ENCODE peak calls at places on chromosomes 3 and 15, in six cellular contexts. D is suprapubic skin, K is upper lobe of left lung, A is A549, S is sigmoid colon, F is esophagus muscularis mucosa. U is an unnamed sample.

GRCh38 chr15:90020041-90020735 is 19.1 kb downstream of the ZNF710 start:
- DNase-seq in D (no peak), K (peak), A (no peak), S (peak), F (no peak), U (no peak)

GRCh38 chr15:90814193-90814811 is 54.1 kb upstream of the FURIN start:
- DNase-seq in D (no peak), K (no peak), A (no peak), S (no peak), F (no peak), U (peak)

GRCh38 chr3:100042577-100042981 is 71.7 kb downstream of the FILIP1L start:
- DNase-seq in D (no peak), K (no peak), A (no peak), S (no peak), F (no peak), U (no peak)

GRCh38 chr15:85727068-85727467 is 67.7 kb downstream of the KLHL25 start:
- DNase-seq in D (no peak), K (no peak), A (no peak), S (peak), F (no peak), U (no peak)

GRCh38 chr15:101162701-101163483 is 89.0 kb downstream of the CHSY1 start:
- DNase-seq in D (no peak), K (peak), A (no peak), S (peak), F (peak), U (no peak)

GRCh38 chr3:167350245-167350862 is 29.7 kb downstream of the ZBBX start:
- DNase-seq in D (no peak), K (no peak), A (peak), S (no peak), F (no peak), U (no peak)

GRCh38 chr3:175111036-175111435 is 251.9 kb downstream of the NAALADL2 start:
- DNase-seq in D (no peak), K (peak), A (no peak), S (no peak), F (no peak), U (no peak)

GRCh38 chr3:106945435-106945834 is 431.8 kb upstream of the CCDC54 start:
- DNase-seq in D (no peak), K (no peak), A (no peak), S (no peak), F (no peak), U (no peak)

GRCh38 chr3:117611242-117611641 is 901.7 kb downstream of the TUSC7 start:
- DNase-seq in D (no peak), K (no peak), A (no peak), S (no peak), F (no peak), U (no peak)

GRCh38 chr15:23860290-23860751 is 173.2 kb upstream of the NDN start:
- DNase-seq in D (no peak), K (no peak), A (no peak), S (no peak), F (peak), U (no peak)

GRCh38 chr3:123610331-123610730 is 25.5 kb upstream of the HACD2 start:
- DNase-seq in D (no peak), K (no peak), A (no peak), S (no peak), F (no peak), U (no peak)

GRCh38 chr15:25543156-25543555 is 104.3 kb upstream of the UBE3A start:
- DNase-seq in D (no peak), K (peak), A (no peak), S (peak), F (no peak), U (no peak)

GRCh38 chr3:45365060-45365459 is 23.3 kb upstream of the LARS2 start:
- DNase-seq in D (no peak), K (no peak), A (no peak), S (no peak), F (no peak), U (no peak)

GRCh38 chr3:127754411-127755304 is 67.7 kb downstream of the MGLL start:
- DNase-seq in D (no peak), K (no peak), A (no peak), S (no peak), F (no peak), U (no peak)

GRCh38 chr3:7630925-7631324 is 770.0 kb downstream of the GRM7 start:
- DNase-seq in D (no peak), K (no peak), A (no peak), S (peak), F (no peak), U (peak)

GRCh38 chr15:47294765-47295259 is 422.5 kb upstream of the SEMA6D start:
- DNase-seq in D (no peak), K (no peak), A (no peak), S (no peak), F (no peak), U (no peak)

GRCh38 chr15:78097667-78098066 is 5.3 kb downstream of the SH2D7 start:
- DNase-seq in D (peak), K (no peak), A (no peak), S (peak), F (no peak), U (no peak)

GRCh38 chr15:65630760-65631159 is 9.0 kb downstream of the SLC24A1 start:
- DNase-seq in D (no peak), K (no peak), A (no peak), S (no peak), F (no peak), U (no peak)

GRCh38 chr3:29922990-29923746 is 642.3 kb downstream of the RBMS3 start:
- DNase-seq in D (no peak), K (no peak), A (peak), S (peak), F (no peak), U (no peak)

GRCh38 chr3:133428552-133428951 is 28.7 kb downstream of the BFSP2 start:
- DNase-seq in D (no peak), K (no peak), A (no peak), S (no peak), F (no peak), U (no peak)

GRCh38 chr15:86063328-86064180 is 16.1 kb upstream of the AGBL1 start:
- DNase-seq in D (no peak), K (no peak), A (no peak), S (no peak), F (peak), U (no peak)

GRCh38 chr3:1987983-1988382 is 110.7 kb upstream of the CNTN4 start:
- DNase-seq in D (no peak), K (no peak), A (peak), S (no peak), F (no peak), U (no peak)

GRCh38 chr3:123618768-123619484 is 34.1 kb upstream of the HACD2 start:
- DNase-seq in D (no peak), K (peak), A (no peak), S (peak), F (no peak), U (peak)

GRCh38 chr3:6351752-6352151 is 509.2 kb upstream of the GRM7 start:
- DNase-seq in D (no peak), K (no peak), A (no peak), S (no peak), F (no peak), U (no peak)

GRCh38 chr3:21220944-21221343 is 530.1 kb downstream of the ZNF385D start:
- DNase-seq in D (no peak), K (no peak), A (no peak), S (no peak), F (no peak), U (no peak)

GRCh38 chr15:63122002-63122893 is 587 bp downstream of the LACTB start:
- DNase-seq in D (peak), K (peak), A (peak), S (peak), F (peak), U (peak)

GRCh38 chr3:159620281-159620680 is 368.4 kb upstream of the IL12A start:
- DNase-seq in D (no peak), K (no peak), A (no peak), S (no peak), F (no peak), U (no peak)

GRCh38 chr15:67745059-67745993 is 80.0 kb upstream of the SKOR1 start:
- DNase-seq in D (no peak), K (no peak), A (no peak), S (no peak), F (no peak), U (no peak)

GRCh38 chr3:81638480-81638879 is 123.0 kb downstream of the GBE1 start:
- DNase-seq in D (no peak), K (no peak), A (no peak), S (no peak), F (no peak), U (no peak)

DNA sequence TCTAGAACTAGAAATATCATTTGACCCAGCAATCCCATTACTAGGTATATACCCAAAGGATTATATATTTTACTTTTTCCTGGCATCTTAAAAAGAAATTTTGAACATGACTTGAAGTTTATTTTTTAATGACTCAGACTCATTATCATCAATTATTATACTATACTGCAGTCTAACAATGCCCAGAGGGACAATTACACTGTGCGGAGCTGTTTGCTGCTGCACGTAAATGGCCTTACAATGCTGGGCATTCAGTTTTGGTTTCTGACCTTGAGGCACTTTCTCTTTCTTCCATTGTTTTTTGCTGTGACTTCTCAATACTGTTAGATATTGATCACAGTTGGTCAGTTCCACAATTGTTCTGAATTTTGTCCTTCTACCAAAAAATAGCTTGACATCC is 128.8 kb downstream of the GBE1 start:
- DNase-seq in D (no peak), K (no peak), A (no peak), S (no peak), F (no peak), U (no peak)
- TF ChIP-seq EP300 in D (no peak), K (no peak), A (no peak), S (no peak), F (no peak), U (no peak)

GRCh38 chr3:462851-463250 is 266.3 kb downstream of the CHL1 start:
- DNase-seq in D (no peak), K (no peak), A (no peak), S (no peak), F (no peak), U (no peak)

GRCh38 chr3:464255-464654 is 267.7 kb downstream of the CHL1 start:
- DNase-seq in D (no peak), K (no peak), A (no peak), S (no peak), F (no peak), U (no peak)

GRCh38 chr3:468172-468571 is 271.6 kb downstream of the CHL1 start:
- DNase-seq in D (no peak), K (no peak), A (peak), S (no peak), F (no peak), U (no peak)

GRCh38 chr3:459376-459710 is 262.8 kb downstream of the CHL1 start:
- DNase-seq in D (no peak), K (no peak), A (no peak), S (no peak), F (no peak), U (no peak)

DNA sequence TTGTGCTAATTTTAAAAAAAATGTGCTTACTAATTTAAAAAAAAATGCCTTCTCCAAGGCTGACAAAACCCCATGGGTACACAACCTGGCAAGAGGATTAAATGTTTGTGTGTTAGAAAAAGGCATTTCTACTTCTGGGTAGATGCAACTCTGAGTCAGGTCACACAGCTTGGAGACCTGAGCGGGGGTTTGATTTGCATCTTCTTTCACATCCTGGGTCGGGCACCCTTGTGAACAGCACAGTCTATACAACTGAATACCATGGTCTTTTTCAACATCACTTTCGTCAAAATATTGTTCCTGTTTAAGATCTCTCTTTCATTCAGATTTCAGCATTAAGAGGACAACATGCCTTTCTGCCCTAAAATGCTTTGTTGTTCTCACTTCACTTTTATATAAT is 267.2 kb downstream of the CHL1 start:
- DNase-seq in D (no peak), K (no peak), A (no peak), S (no peak), F (no peak), U (no peak)
- TF ChIP-seq EP300 in D (no peak), K (no peak), A (no peak), S (no peak), F (no peak), U (no peak)

GRCh38 chr3:169509359-169509758 is 154.2 kb downstream of the MECOM start:
- DNase-seq in D (no peak), K (no peak), A (no peak), S (no peak), F (no peak), U (no peak)
- TF ChIP-seq EP300 in D (no peak), K (no peak), A (no peak), S (no peak), F (no peak), U (no peak)

DNA sequence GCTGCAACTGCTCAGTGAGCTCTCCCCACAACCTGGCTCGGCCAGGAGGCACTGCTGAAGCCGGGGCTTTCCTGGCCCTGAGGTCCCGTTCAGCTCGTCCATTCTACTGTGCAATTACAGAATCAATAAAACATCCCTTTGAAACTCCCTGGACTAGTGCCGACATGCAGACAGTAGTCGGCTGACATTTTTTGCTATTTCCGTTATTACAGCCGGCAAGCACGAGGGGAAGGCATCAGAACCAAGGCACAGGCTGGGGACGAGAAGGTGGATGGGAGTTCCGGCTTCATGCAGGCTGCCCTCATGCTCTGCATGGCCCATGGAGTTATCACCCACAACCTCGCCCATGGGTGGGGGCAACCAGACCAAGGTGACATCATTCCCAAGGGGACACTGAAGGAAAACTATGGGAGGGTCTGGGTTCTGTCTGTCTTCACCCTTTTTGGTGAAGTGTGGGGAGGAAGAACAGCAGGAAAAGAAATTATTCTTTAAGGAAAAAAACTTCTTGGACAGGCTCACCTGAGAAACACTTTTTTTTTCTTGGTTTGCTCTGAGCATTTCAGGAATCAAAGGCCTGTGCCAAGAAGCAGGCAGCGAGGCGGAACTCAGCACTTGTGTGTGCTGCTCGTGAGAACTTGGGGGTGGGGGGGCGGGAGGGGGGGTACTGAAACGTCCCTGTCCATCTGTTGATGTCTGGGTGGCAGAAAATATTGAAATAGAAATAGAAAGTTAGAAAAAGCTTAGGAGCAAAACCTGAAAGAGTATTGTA is 154.5 kb downstream of the FOXP1 start:
- DNase-seq in D (no peak), K (peak), A (no peak), S (peak), F (no peak), U (no peak)
- TF ChIP-seq EP300 in D (no peak), K (no peak), A (no peak), S (no peak), F (no peak), U (no peak)

DNA sequence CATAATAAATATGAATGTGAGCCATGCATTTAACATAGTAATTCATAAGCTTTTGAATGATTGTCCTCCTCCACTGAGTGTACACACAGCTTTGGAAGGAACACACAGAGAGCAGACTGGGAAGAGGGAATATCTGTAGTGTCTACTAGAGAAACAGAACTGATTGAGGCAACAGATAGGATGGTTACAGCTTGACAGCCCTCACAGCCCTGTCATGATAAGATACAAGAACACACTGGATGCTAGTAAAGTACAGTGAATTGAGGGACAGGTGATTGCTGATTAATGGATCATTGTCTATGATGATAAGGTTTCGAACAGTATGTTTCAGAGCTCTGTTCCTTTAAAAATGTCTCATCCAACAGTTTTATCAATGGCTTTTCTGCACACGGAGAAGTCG is 383.4 kb upstream of the GBE1 start:
- DNase-seq in D (no peak), K (no peak), A (no peak), S (no peak), F (no peak), U (no peak)
- TF ChIP-seq EP300 in D (no peak), K (no peak), A (no peak), S (no peak), F (no peak), U (no peak)

GRCh38 chr3:13821156-13821555 is 58.7 kb downstream of the WNT7A start:
- DNase-seq in D (no peak), K (no peak), A (no peak), S (no peak), F (no peak), U (no peak)

GRCh38 chr3:13824521-13825316 is 55.2 kb downstream of the WNT7A start:
- DNase-seq in D (no peak), K (no peak), A (no peak), S (peak), F (no peak), U (no peak)

GRCh38 chr3:13823692-13824091 is 56.2 kb downstream of the WNT7A start:
- DNase-seq in D (no peak), K (no peak), A (no peak), S (no peak), F (no peak), U (no peak)

GRCh38 chr3:13823186-13823585 is 56.7 kb downstream of the WNT7A start:
- DNase-seq in D (no peak), K (no peak), A (no peak), S (no peak), F (no peak), U (no peak)

GRCh38 chr3:13822042-13822441 is 57.8 kb downstream of the WNT7A start:
- DNase-seq in D (no peak), K (no peak), A (no peak), S (no peak), F (no peak), U (no peak)
- TF ChIP-seq EP300 in D (no peak), K (no peak), A (no peak), S (no peak), F (no peak), U (no peak)

GRCh38 chr3:186648851-186649250 is 8.7 kb downstream of the FETUB start:
- DNase-seq in D (no peak), K (no peak), A (no peak), S (no peak), F (no peak), U (no peak)

GRCh38 chr3:186653984-186654383 is 11.8 kb upstream of the HRG start:
- DNase-seq in D (no peak), K (no peak), A (peak), S (no peak), F (no peak), U (no peak)

GRCh38 chr3:186651678-186652215 is 11.5 kb downstream of the FETUB start:
- DNase-seq in D (no peak), K (peak), A (no peak), S (no peak), F (no peak), U (no peak)

DNA sequence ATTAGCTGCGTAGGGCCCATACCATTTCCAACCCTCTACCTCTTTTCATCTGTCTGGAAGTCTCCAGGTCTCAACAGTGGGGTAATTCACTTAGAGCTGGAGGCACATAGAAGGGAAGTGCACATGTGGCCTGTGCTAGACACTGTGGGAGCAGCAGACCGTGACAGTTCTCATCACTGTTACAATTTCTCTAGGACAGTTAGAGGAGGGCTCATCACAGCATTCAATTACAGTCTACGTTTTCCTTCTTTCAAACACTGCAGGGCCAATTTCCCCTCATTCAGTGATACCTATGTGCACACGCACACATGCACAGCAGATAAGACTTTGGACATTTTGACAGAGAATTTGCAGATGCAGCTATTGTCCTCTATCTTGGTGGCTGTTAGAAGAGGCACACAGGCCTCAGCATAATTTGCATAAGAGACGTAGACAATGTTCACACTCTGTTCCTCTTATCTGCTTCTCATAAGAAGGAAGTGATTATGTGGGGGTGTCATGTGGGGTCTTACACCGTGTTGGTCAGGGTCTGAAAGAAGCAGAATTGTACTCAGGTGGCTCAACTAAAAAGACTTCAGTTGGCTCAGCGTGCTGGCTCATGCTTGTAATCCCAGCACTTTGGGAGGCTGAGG is 12.6 kb upstream of the HRG start:
- DNase-seq in D (no peak), K (no peak), A (no peak), S (no peak), F (no peak), U (no peak)
- TF ChIP-seq EP300 in D (no peak), K (no peak), A (no peak), S (no peak), F (no peak), U (no peak)

U was measured in stomach.